ENCODE peak calls at places on chromosomes 1 and 21, in six cellular contexts. P is GM23338, E is SJCRH30, M is left ventricle myocardium inferior, L is pancreas, Z is neural progenitor cell. T is an unnamed sample. For H3K4me1, the result is how much of the 10 kb centered on the place peaks cover.

GRCh38 chr1:228332797-228333738 is 73.6 kb downstream of the TRIM11 start:
- DNase-seq in P (no peak), E (no peak), M (no peak), L (no peak), Z (no peak), T (peak)

GRCh38 chr1:59596956-59597355 is 217.8 kb upstream of the HOOK1 start:
- DNase-seq in P (no peak), E (no peak), M (no peak), L (no peak), Z (no peak), T (no peak)

GRCh38 chr21:44083631-44084291 is 23.4 kb upstream of the PWP2 start:
- DNase-seq in P (no peak), E (no peak), M (no peak), L (no peak), Z (no peak), T (no peak)

GRCh38 chr1:36602189-36602588 is 119.5 kb upstream of the CSF3R start:
- DNase-seq in P (no peak), E (no peak), M (no peak), L (no peak), Z (peak), T (no peak)

GRCh38 chr1:243924188-243924587 is 74.1 kb upstream of the AKT3 start:
- DNase-seq in P (no peak), E (no peak), M (no peak), L (no peak), Z (no peak), T (no peak)

GRCh38 chr1:167135281-167135840 is 41.5 kb downstream of the STYXL2 start:
- DNase-seq in P (no peak), E (no peak), M (no peak), L (no peak), Z (peak), T (no peak)

GRCh38 chr21:15749045-15749867 is 19.5 kb downstream of the USP25 start:
- DNase-seq in P (no peak), E (no peak), M (no peak), L (no peak), Z (no peak), T (no peak)

GRCh38 chr1:32538887-32539583 is at the start of gene ZBTB8A:
- DNase-seq in P (peak), E (peak), M (peak), L (peak), Z (no peak), T (peak)

GRCh38 chr1:6858586-6858985 is 73.3 kb downstream of the CAMTA1 start:
- DNase-seq in P (no peak), E (no peak), M (no peak), L (no peak), Z (no peak), T (no peak)

GRCh38 chr1:202671388-202671787 is 38.9 kb downstream of the SYT2 start:
- DNase-seq in P (no peak), E (peak), M (no peak), L (peak), Z (no peak), T (no peak)

GRCh38 chr1:27307851-27308598 is 13.9 kb upstream of the TMEM222 start:
- DNase-seq in P (peak), E (peak), M (no peak), L (no peak), Z (peak), T (no peak)

GRCh38 chr1:33347650-33347992 is 26.7 kb upstream of the A3GALT2 start:
- DNase-seq in P (no peak), E (peak), M (no peak), L (no peak), Z (no peak), T (peak)

GRCh38 chr1:9322845-9323244 is 30.2 kb downstream of the SPSB1 start:
- DNase-seq in P (no peak), E (no peak), M (peak), L (peak), Z (peak), T (peak)

GRCh38 chr1:31354266-31354665 is 18.6 kb downstream of the FABP3 start:
- DNase-seq in P (no peak), E (no peak), M (no peak), L (no peak), Z (no peak), T (no peak)

GRCh38 chr1:6491966-6492365 is 499 bp upstream of the PLEKHG5 start:
- DNase-seq in P (no peak), E (no peak), M (no peak), L (no peak), Z (no peak), T (no peak)

GRCh38 chr1:32988665-32989064 is 24.1 kb upstream of the RNF19B start:
- DNase-seq in P (no peak), E (no peak), M (no peak), L (no peak), Z (no peak), T (no peak)

GRCh38 chr21:33961061-33961460 is 45.5 kb upstream of the ATP5PO start:
- DNase-seq in P (no peak), E (no peak), M (no peak), L (no peak), Z (no peak), T (no peak)

GRCh38 chr1:99713006-99713405 is 53.4 kb downstream of the FRRS1 start:
- DNase-seq in P (no peak), E (no peak), M (no peak), L (no peak), Z (no peak), T (no peak)

GRCh38 chr1:99133759-99134158 is 129.1 kb upstream of the PLPPR5 start:
- DNase-seq in P (no peak), E (peak), M (no peak), L (no peak), Z (no peak), T (no peak)

GRCh38 chr1:59990470-59990869 is 63.9 kb upstream of the CYP2J2 start:
- DNase-seq in P (no peak), E (no peak), M (no peak), L (no peak), Z (no peak), T (no peak)

GRCh38 chr1:93200714-93201113 is 20.2 kb downstream of the CCDC18 start:
- DNase-seq in P (no peak), E (no peak), M (no peak), L (no peak), Z (no peak), T (no peak)

GRCh38 chr1:12249748-12250147 is 19.9 kb downstream of the VPS13D start:
- DNase-seq in P (peak), E (no peak), M (no peak), L (no peak), Z (no peak), T (no peak)

GRCh38 chr1:182330303-182330702 is 61.3 kb downstream of the GLUL start:
- DNase-seq in P (no peak), E (peak), M (no peak), L (no peak), Z (no peak), T (no peak)

GRCh38 chr1:166603296-166603695 is 236.0 kb upstream of the POGK start:
- DNase-seq in P (no peak), E (no peak), M (no peak), L (no peak), Z (no peak), T (no peak)

GRCh38 chr1:179935909-179936496 is 18.6 kb upstream of the CEP350 start:
- DNase-seq in P (no peak), E (no peak), M (no peak), L (no peak), Z (no peak), T (no peak)

GRCh38 chr1:51675177-51675780 is 58.4 kb downstream of the OSBPL9 start:
- DNase-seq in P (no peak), E (no peak), M (no peak), L (no peak), Z (no peak), T (no peak)

GRCh38 chr1:180270767-180271639 is 40.9 kb downstream of the LHX4 start:
- DNase-seq in P (peak), E (peak), M (no peak), L (peak), Z (peak), T (peak)

GRCh38 chr1:156414440-156415064 is 45.5 kb downstream of the RHBG start:
- DNase-seq in P (peak), E (peak), M (no peak), L (no peak), Z (peak), T (no peak)

DNA sequence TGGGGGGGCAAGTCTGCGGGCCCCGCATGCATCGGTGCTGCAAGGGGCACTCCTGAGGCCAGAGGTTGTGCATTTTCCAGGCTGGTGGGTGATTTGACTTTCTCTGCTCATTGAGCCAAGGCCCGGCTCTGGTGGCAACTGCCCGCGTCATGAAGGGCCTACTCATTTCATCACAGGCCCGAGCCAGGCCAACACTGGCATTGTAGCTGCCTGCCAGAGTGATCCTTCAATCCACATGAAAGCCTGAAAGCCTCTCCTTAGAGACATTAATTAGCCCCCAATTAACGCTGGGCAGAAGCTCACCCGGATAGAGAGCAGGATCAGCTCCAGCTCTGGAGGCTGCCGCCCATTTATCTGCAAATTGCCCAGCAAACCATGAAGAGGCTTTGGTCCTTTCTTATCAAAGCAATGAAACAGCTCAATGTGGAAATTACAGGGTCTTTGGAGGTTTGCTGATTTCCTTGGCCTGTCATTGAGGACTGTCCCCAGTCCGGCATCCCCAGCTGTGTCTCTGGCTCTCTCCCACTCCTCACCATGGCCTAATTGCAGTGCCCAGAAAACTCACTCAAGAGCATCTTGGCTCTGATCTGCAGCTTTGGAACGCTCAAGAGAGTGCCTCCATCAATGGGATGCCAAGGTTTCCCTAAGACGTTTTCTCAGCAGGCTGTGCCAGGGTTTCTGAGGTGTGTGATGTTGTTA is 50.4 kb upstream of the STUM start:
- DNase-seq in P (no peak), E (no peak), M (no peak), L (no peak), Z (peak), T (no peak)
- H3K4me1 ChIP-seq in P (under half), E (under half), M (under half), L (under half), Z (under half), T (under half)

GRCh38 chr1:110604586-110605148 is 1.5 kb downstream of the KCNA2 start:
- DNase-seq in P (no peak), E (no peak), M (no peak), L (no peak), Z (no peak), T (no peak)
- H3K4me3 ChIP-seq in P (no peak), E (no peak), M (no peak), L (no peak), Z (no peak), T (no peak)

GRCh38 chr21:29194847-29195246 is 64.4 kb downstream of the MAP3K7CL start:
- DNase-seq in P (no peak), E (no peak), M (no peak), L (no peak), Z (no peak), T (no peak)

GRCh38 chr21:29193907-29194306 is 63.5 kb downstream of the MAP3K7CL start:
- DNase-seq in P (no peak), E (no peak), M (no peak), L (no peak), Z (no peak), T (no peak)

GRCh38 chr21:29196664-29197052 is 66.2 kb downstream of the MAP3K7CL start:
- DNase-seq in P (no peak), E (no peak), M (no peak), L (no peak), Z (no peak), T (no peak)

GRCh38 chr21:29194342-29194741 is 63.9 kb downstream of the MAP3K7CL start:
- DNase-seq in P (no peak), E (no peak), M (no peak), L (no peak), Z (no peak), T (no peak)

DNA sequence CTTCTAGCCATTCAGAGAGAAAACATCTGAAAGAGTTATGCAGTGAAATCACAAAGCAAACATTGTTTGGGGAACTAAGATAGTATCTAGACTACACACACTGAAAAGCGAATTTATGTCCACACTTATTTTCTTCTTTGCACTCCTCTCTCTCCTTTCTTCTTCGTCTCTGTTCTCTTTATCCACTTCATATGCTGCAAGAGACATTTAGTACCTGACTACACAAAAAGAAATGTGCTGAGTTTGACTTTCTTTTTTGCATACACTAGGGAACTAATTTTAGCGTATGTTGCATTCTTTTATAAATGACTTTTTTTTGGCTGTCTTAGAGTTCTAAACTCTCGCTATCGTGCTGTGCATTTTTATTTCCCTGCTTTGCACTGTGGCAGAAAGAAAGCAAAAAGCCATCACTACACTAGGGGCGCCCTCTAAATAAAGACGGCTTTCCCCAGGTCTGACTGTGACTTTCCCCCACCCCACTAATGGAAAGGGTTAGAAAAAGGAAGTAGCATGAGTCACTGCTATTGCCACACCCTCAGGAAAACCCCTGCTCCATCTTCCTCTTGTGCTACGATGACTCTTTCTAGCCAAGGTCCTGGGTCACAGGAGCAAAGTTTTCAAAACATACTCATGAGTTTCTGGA is 65.7 kb downstream of the MAP3K7CL start:
- DNase-seq in P (peak), E (peak), M (no peak), L (peak), Z (no peak), T (peak)
- H3K4me1 ChIP-seq in P (under half), E (under half), M (under half), L (under half), Z (under half), T (under half)

DNA sequence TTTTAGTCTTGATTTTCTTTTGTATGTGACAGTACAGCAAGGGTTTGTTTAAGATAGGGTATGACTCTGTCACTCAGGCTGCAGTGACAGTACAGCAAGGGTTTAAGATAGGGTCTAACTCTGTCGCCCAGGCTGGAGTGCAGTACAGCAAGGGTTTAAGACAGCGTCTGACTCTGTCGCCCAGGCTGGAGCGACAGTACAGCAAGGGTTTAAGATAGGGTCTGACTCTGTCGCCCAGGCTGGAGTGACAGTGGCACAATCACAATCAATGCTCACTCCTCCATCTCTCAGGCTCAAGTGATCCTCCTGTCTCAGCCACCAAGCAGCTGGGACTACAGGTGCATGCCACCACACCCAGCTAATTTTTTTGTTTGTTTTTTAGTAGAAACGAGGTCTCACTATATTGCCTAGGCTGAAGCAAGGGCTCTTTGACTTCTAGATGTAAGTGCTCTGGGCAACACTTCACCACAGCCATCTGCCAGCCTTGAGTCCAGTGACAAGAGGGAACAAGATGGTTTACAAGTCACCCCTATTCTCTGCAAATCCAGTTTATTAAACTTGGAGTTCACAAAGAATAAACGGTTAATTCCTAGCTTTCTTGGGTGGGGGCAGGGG is 965 bp upstream of the SH2D5 start:
- DNase-seq in P (no peak), E (no peak), M (no peak), L (no peak), Z (no peak), T (no peak)
- H3K4me3 ChIP-seq in P (peak), E (peak), M (peak), L (no peak), Z (peak), T (no peak)

DNA sequence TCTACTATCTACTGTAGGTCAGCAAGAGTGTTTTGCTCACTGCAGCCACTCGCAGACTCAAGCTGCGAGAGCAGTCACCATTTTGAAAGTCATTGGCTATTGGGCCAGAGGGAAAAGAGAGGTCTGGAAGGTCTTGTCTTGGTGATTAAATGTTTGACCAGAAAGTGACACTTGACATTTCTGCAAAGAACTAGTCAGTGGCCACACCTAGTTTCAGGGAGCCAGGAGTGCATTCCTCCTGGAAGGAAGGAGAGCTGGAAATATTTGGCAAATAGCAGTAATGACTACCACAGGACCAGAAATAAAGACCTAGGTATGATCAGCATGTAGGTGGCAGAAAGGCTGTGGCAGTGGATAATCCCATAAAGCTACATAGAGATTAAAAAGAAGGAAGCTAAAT is 440.0 kb upstream of the PLXNA2 start:
- DNase-seq in P (no peak), E (no peak), M (no peak), L (no peak), Z (no peak), T (no peak)
- H3K4me1 ChIP-seq in P (under half), E (under half), M (under half), L (under half), Z (under half), T (under half)

DNA sequence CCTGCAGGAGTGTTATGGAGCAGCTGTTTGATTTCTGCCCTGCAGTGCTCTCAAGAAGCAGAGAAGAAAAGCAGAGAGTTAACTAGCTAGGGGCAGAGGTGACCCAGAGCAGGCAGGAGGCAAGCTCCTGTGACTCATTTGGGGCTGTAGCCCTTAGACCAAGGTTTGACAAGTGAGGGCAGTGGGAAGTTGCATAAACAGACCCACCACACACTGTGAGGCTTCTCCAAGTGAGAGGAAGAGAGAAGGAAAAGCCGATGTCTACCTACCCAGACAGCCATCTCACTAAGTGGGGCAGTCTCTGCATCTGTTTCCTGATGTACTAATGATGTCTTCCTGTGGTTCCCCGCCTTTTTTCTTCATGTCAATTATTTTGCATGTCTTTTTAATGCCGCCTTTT is 159.9 kb upstream of the NR5A2 start:
- DNase-seq in P (no peak), E (no peak), M (no peak), L (no peak), Z (no peak), T (no peak)
- H3K4me3 ChIP-seq in P (no peak), E (no peak), M (no peak), L (no peak), Z (no peak), T (no peak)

GRCh38 chr1:205443585-205444299 is 12.1 kb downstream of the BLACAT1 start:
- DNase-seq in P (no peak), E (no peak), M (no peak), L (no peak), Z (no peak), T (no peak)
- H3K4me1 ChIP-seq in P (half or more), E (half or more), M (half or more), L (under half), Z (half or more), T (under half)

GRCh38 chr1:2546515-2547209 is 9.5 kb upstream of the TNFRSF14 start:
- DNase-seq in P (peak), E (peak), M (peak), L (peak), Z (peak), T (peak)
- H3K4me3 ChIP-seq in P (peak), E (no peak), M (peak), L (peak), Z (peak), T (peak)

GRCh38 chr1:66244429-66244828 is 289.5 kb upstream of the SGIP1 start:
- DNase-seq in P (no peak), E (peak), M (no peak), L (no peak), Z (no peak), T (no peak)

GRCh38 chr1:66240491-66241484 is 293.2 kb upstream of the SGIP1 start:
- DNase-seq in P (no peak), E (peak), M (no peak), L (no peak), Z (no peak), T (no peak)

GRCh38 chr1:66242646-66243547 is 291.1 kb upstream of the SGIP1 start:
- DNase-seq in P (peak), E (peak), M (peak), L (peak), Z (peak), T (peak)

GRCh38 chr1:66246371-66247262 is 287.3 kb upstream of the SGIP1 start:
- DNase-seq in P (no peak), E (no peak), M (no peak), L (no peak), Z (no peak), T (no peak)

GRCh38 chr1:66243548-66244130 is 290.3 kb upstream of the SGIP1 start:
- DNase-seq in P (no peak), E (no peak), M (no peak), L (no peak), Z (no peak), T (no peak)
- H3K4me1 ChIP-seq in P (under half), E (under half), M (under half), L (under half), Z (under half), T (under half)

T was measured in aorta.